ENCODE peak calls at places on chromosomes 6 and 20, in eight cellular contexts. G is right cardiac atrium; Z is LoVo; Q is stimulated activated CD8-positive, alpha-beta memory T cell treated with anti-CD3 and anti-CD28 coated beads, Interleukin-4, amount 100 ng/mL, for 24 hours; T is T-helper 17 cell; S is T-helper 9 cell; A is cardiac muscle cell; M is heart left ventricle. C is an unnamed sample.

GRCh38 chr6:52958546-52959255 is 36.4 kb downstream of the GSTA4 start:
- DNase-seq in G (no peak), T (no peak), Z (no peak), M (no peak), A (no peak), S (no peak), Q (no peak), C (no peak)

GRCh38 chr6:133705071-133705470 is 183.8 kb upstream of the TCF21 start:
- DNase-seq in Q (no peak), G (no peak), Z (no peak), A (no peak), M (no peak), T (no peak), S (no peak), C (no peak)

GRCh38 chr20:10596726-10597125 is 77.1 kb downstream of the JAG1 start:
- DNase-seq in A (no peak), M (no peak), S (no peak), G (no peak), Z (no peak), T (no peak), Q (no peak), C (no peak)

GRCh38 chr20:14820771-14821170 is 483.4 kb upstream of the FLRT3 start:
- DNase-seq in Q (no peak), T (no peak), G (no peak), Z (no peak), M (no peak), A (no peak), S (no peak), C (no peak)

GRCh38 chr20:61803903-61804804 is 261.5 kb downstream of the TAF4 start:
- DNase-seq in S (no peak), Z (no peak), Q (no peak), M (no peak), A (no peak), T (no peak), G (no peak), C (no peak)

GRCh38 chr20:32112862-32113261 is 3.3 kb downstream of the TM9SF4 start:
- DNase-seq in A (no peak), S (no peak), G (peak; percentile 27), M (no peak), Z (peak; percentile 17), T (no peak), Q (no peak), C (peak; percentile 34)

GRCh38 chr6:2749972-2750600 is 636 bp downstream of the MYLK4 start:
- DNase-seq in T (peak; percentile 40), G (no peak), S (peak; percentile 64), Q (peak; percentile 50), Z (peak; percentile 53), A (peak; percentile 67), M (peak; percentile 61), C (peak; percentile 63)

GRCh38 chr6:25136879-25137278 is 142.3 kb upstream of the CARMIL1 start:
- DNase-seq in T (no peak), A (no peak), S (no peak), M (peak; percentile 32), G (no peak), Q (no peak), Z (no peak), C (no peak)

GRCh38 chr6:165515963-165516624 is 146.9 kb downstream of the PDE10A start:
- DNase-seq in Z (peak; percentile 31), A (no peak), S (no peak), T (no peak), G (no peak), Q (no peak), M (no peak), C (no peak)

GRCh38 chr6:53869964-53870363 is 75.2 kb downstream of the LRRC1 start:
- DNase-seq in Z (no peak), A (no peak), S (no peak), M (no peak), Q (no peak), G (no peak), T (no peak), C (no peak)

GRCh38 chr6:14068133-14068532 is 49.4 kb upstream of the CD83 start:
- DNase-seq in S (no peak), Q (no peak), Z (no peak), T (no peak), A (no peak), G (no peak), M (no peak), C (peak; percentile 21)

GRCh38 chr6:90621581-90621980 is 34.7 kb upstream of the MAP3K7 start:
- DNase-seq in M (no peak), Z (no peak), Q (no peak), S (no peak), T (no peak), G (no peak), A (no peak), C (no peak)

GRCh38 chr6:52994031-52994788 is 874 bp downstream of the GSTA4 start:
- DNase-seq in G (no peak), T (no peak), Z (no peak), M (peak; percentile 37), Q (no peak), S (no peak), A (peak; percentile 35), C (no peak)

GRCh38 chr6:149026530-149026942 is 279.7 kb downstream of the UST start:
- DNase-seq in M (no peak), A (peak; percentile 67), T (no peak), Q (no peak), Z (peak; percentile 32), G (no peak), S (no peak), C (peak; percentile 36)

GRCh38 chr20:60050193-60050960 is 92.2 kb downstream of the CDH26 start:
- DNase-seq in Z (no peak), A (peak; percentile 22), T (no peak), S (no peak), M (no peak), G (no peak), Q (no peak), C (peak; percentile 83)

GRCh38 chr20:40506567-40506966 is 182.5 kb downstream of the MAFB start:
- DNase-seq in S (no peak), Z (peak; percentile 69), T (no peak), Q (peak; percentile 2), G (peak; percentile 88), A (no peak), M (peak; percentile 79), C (peak; percentile 94)

GRCh38 chr20:25081065-25081729 is 744 bp downstream of the VSX1 start:
- DNase-seq in M (no peak), G (peak; percentile 42), T (no peak), Q (no peak), S (peak; percentile 29), A (peak; percentile 85), Z (no peak), C (no peak)

GRCh38 chr6:119676971-119677370 is 327.4 kb upstream of the MAN1A1 start:
- DNase-seq in G (no peak), M (no peak), A (no peak), Q (no peak), T (no peak), S (no peak), Z (no peak), C (no peak)

GRCh38 chr6:169079650-169080049 is 174.0 kb downstream of the THBS2 start:
- DNase-seq in T (no peak), Q (no peak), G (no peak), A (no peak), Z (no peak), M (no peak), S (no peak), C (no peak)

GRCh38 chr6:83190596-83190995 is 2.5 kb downstream of the PGM3 start:
- DNase-seq in M (no peak), S (no peak), T (no peak), G (no peak), A (no peak), Z (no peak), Q (no peak), C (no peak)

GRCh38 chr6:10478187-10479040 is 42.7 kb upstream of the GCNT2 start:
- DNase-seq in Q (no peak), S (no peak), A (peak; percentile 47), T (no peak), Z (peak; percentile 39), G (no peak), M (no peak), C (peak; percentile 7)

GRCh38 chr6:137926207-137926731 is 59.2 kb downstream of the TNFAIP3 start:
- DNase-seq in S (no peak), G (no peak), Z (peak; percentile 81), Q (peak; percentile 16), M (no peak), A (no peak), T (no peak), C (peak; percentile 32)

GRCh38 chr6:53309059-53309896 is 39.5 kb downstream of the ELOVL5 start:
- DNase-seq in A (no peak), Z (no peak), M (peak; percentile 31), Q (no peak), S (no peak), G (no peak), T (no peak), C (no peak)

GRCh38 chr20:45951474-45951873 is 17.0 kb downstream of the PCIF1 start:
- DNase-seq in S (no peak), M (no peak), G (peak; percentile 12), Q (no peak), Z (no peak), A (no peak), T (no peak), C (no peak)

GRCh38 chr6:165055231-165055630 is 254.2 kb downstream of the C6orf118 start:
- DNase-seq in Z (no peak), Q (no peak), A (no peak), S (no peak), G (no peak), M (no peak), T (no peak), C (peak; percentile 24)

GRCh38 chr6:1574083-1574761 is 35.5 kb upstream of the FOXC1 start:
- DNase-seq in S (no peak), M (no peak), Q (no peak), G (no peak), Z (no peak), A (no peak), T (no peak), C (no peak)

GRCh38 chr20:36941403-36941835 is 10.1 kb downstream of the SAMHD1 start:
- DNase-seq in Q (no peak), Z (no peak), G (no peak), T (no peak), M (no peak), S (no peak), A (no peak), C (no peak)

GRCh38 chr6:109662192-109662591 is 28.8 kb downstream of the AK9 start:
- DNase-seq in Z (no peak), S (no peak), A (no peak), G (no peak), T (no peak), Q (no peak), M (no peak), C (no peak)

GRCh38 chr6:16154904-16155303 is 26.0 kb downstream of the MYLIP start:
- DNase-seq in G (peak; percentile 50), Q (no peak), S (no peak), Z (no peak), M (peak; percentile 57), T (no peak), A (no peak), C (no peak)

GRCh38 chr20:35629432-35630145 is 14.0 kb downstream of the SPAG4 start:
- DNase-seq in A (no peak), T (no peak), S (no peak), Q (no peak), M (no peak), Z (no peak), G (no peak), C (no peak)

GRCh38 chr6:162998777-162999176 is 271.0 kb downstream of the PACRG start:
- DNase-seq in M (no peak), Z (no peak), A (no peak), S (no peak), Q (no peak), G (no peak), T (no peak), C (no peak)

GRCh38 chr6:158086054-158086705 is 81.9 kb downstream of the SERAC1 start:
- DNase-seq in Z (no peak), S (no peak), G (no peak), A (no peak), Q (no peak), M (no peak), T (no peak), C (no peak)

GRCh38 chr6:53044572-53044971 is 20.6 kb upstream of the FBXO9 start:
- DNase-seq in M (no peak), G (no peak), Q (no peak), T (no peak), A (no peak), S (no peak), Z (no peak), C (no peak)